ENCODE peak calls at places on chromosomes 11 and 22, in six cellular contexts. A is activated effector memory CD4-positive, alpha-beta T cell treated with anti-CD3 and anti-CD28 coated beads, Interleukin-2, amount 50 U/mL, for 16 hours; C is NCI-H1694; B is suprapubic skin; O is aorta; D is HCT116. J is an unnamed sample.

GRCh38 chr11:19441288-19441687 is 200.5 kb upstream of the E2F8 start:
- DNase-seq in B (no peak), C (no peak), A (no peak), O (no peak), D (no peak), J (no peak)

GRCh38 chr22:46830841-46831240 is 68.4 kb downstream of the TBC1D22A start:
- DNase-seq in B (no peak), A (no peak), C (no peak), O (no peak), D (no peak), J (no peak)

GRCh38 chr11:26777276-26777939 is 55.5 kb upstream of the SLC5A12 start:
- DNase-seq in A (no peak), D (no peak), O (no peak), C (no peak), B (no peak), J (no peak)

GRCh38 chr11:127027000-127027399 is 26.4 kb upstream of the KIRREL3 start:
- DNase-seq in C (no peak), O (no peak), A (no peak), B (no peak), D (no peak), J (no peak)

GRCh38 chr11:20162824-20163777 is 2.8 kb upstream of the DBX1 start:
- DNase-seq in D (no peak), O (no peak), A (no peak), B (no peak), C (no peak), J (no peak)

GRCh38 chr11:60993611-60994010 is 22.1 kb downstream of the CD6 start:
- DNase-seq in O (no peak), B (no peak), A (no peak), D (no peak), C (no peak), J (peak)

GRCh38 chr22:45129703-45130524 is 33.8 kb upstream of the NUP50 start:
- DNase-seq in A (no peak), O (no peak), D (no peak), B (no peak), C (no peak), J (no peak)

GRCh38 chr11:95132956-95133355 is 43.3 kb downstream of the ENDOD1 start:
- DNase-seq in A (no peak), B (no peak), O (no peak), D (no peak), C (no peak), J (no peak)

GRCh38 chr11:119533931-119534694 is 111.1 kb upstream of the THY1 start:
- DNase-seq in O (peak), D (peak), A (peak), C (peak), B (no peak), J (no peak)

GRCh38 chr11:59611570-59612565 is 3.7 kb downstream of the OSBP start:
- DNase-seq in O (no peak), D (no peak), B (no peak), C (no peak), A (no peak), J (peak)

GRCh38 chr11:12787847-12788246 is 113.6 kb downstream of the TEAD1 start:
- DNase-seq in D (no peak), C (no peak), A (no peak), O (peak), B (no peak), J (no peak)

GRCh38 chr22:25364736-25365241 is 145.3 kb downstream of the CRYBB2 start:
- DNase-seq in O (peak), B (peak), C (no peak), D (no peak), A (no peak), J (no peak)

GRCh38 chr22:26168934-26169311 is 339 bp upstream of the SEZ6L start:
- DNase-seq in D (no peak), B (no peak), O (no peak), C (peak), A (no peak), J (no peak)

GRCh38 chr22:35914665-35915476 is 113.8 kb downstream of the RBFOX2 start:
- DNase-seq in A (no peak), C (peak), D (peak), O (peak), B (no peak), J (peak)

GRCh38 chr22:41532908-41533825 is 11.1 kb downstream of the POLR3H start:
- DNase-seq in O (peak), A (peak), B (no peak), D (no peak), C (peak), J (no peak)

GRCh38 chr11:118382954-118383353 is 18.5 kb upstream of the ATP5MG start:
- DNase-seq in D (no peak), O (no peak), A (no peak), B (no peak), C (no peak), J (no peak)

GRCh38 chr11:35163707-35164496 is 24.9 kb downstream of the CD44 start:
- DNase-seq in D (no peak), O (no peak), B (no peak), A (no peak), C (no peak), J (no peak)

GRCh38 chr11:17553249-17553546 is 6.1 kb downstream of the OTOG start:
- DNase-seq in D (no peak), O (no peak), A (peak), B (no peak), C (no peak), J (no peak)

GRCh38 chr11:114154271-114155047 is 94.9 kb downstream of the ZBTB16 start:
- DNase-seq in A (no peak), C (no peak), B (no peak), O (no peak), D (no peak), J (no peak)

GRCh38 chr11:76649964-76650363 is 20.6 kb downstream of the LRRC32 start:
- DNase-seq in D (no peak), A (no peak), C (no peak), B (peak), O (no peak), J (no peak)

GRCh38 chr22:38733329-38734202 is 22.2 kb downstream of the SUN2 start:
- DNase-seq in A (peak), B (no peak), D (no peak), O (peak), C (peak), J (peak)

GRCh38 chr22:43923631-43924548 is at the start of gene PNPLA3:
- DNase-seq in B (peak), A (peak), D (peak), C (peak), O (peak), J (peak)

GRCh38 chr11:130798280-130798679 is 118.0 kb downstream of the SNX19 start:
- DNase-seq in C (no peak), A (no peak), D (no peak), B (no peak), O (no peak), J (no peak)

GRCh38 chr22:30196141-30196866 is 50.3 kb downstream of the LIF start:
- DNase-seq in B (peak), D (peak), C (no peak), O (peak), A (peak), J (no peak)

GRCh38 chr11:68266121-68266891 is 5.5 kb downstream of the C11orf24 start:
- DNase-seq in O (no peak), D (no peak), B (no peak), C (no peak), A (no peak), J (no peak)

GRCh38 chr11:12914401-12914912 is 94.7 kb upstream of the RASSF10 start:
- DNase-seq in B (no peak), O (peak), D (no peak), C (peak), A (no peak), J (peak)

GRCh38 chr11:87144266-87144665 is 106.5 kb downstream of the TMEM135 start:
- DNase-seq in B (no peak), C (no peak), D (no peak), O (no peak), A (no peak), J (no peak)